ENCODE peak calls at places on chromosomes 12 and 14, in ten cellular contexts. W is left cardiac atrium; U is activated CD4-positive, alpha-beta T cell treated with anti-CD3 and anti-CD28 coated beads, Interleukin-2, amount 50 U/mL, for 1 hour; F is keratinocyte; C is MM.1S; B is stimulated activated CD8-positive, alpha-beta memory T cell treated with anti-CD3 and anti-CD28 coated beads, Interleukin-4, amount 100 ng/mL, for 48 hours; D is fibroblast of the conjunctiva; Q is glutamatergic neuron; A is activated T-cell treated with anti-CD3 and anti-CD28 coated beads, Interleukin-2, amount 50 U/mL, for 72 hours; J is activated naive CD4-positive, alpha-beta T cell treated with anti-CD3 and anti-CD28 coated beads, Interleukin-2, amount 50 U/mL, for 16 hours. E is an unnamed sample.

GRCh38 chr12:6824085-6824800 is 2.6 kb downstream of the GPR162 start:
- DNase-seq in A (no peak), D (no peak), B (no peak), W (no peak), Q (no peak), U (no peak), J (no peak), C (no peak), F (no peak), E (no peak)

GRCh38 chr14:20782280-20782890 is 1.3 kb downstream of the RNASE6 start:
- DNase-seq in D (no peak), Q (no peak), C (no peak), J (no peak), B (no peak), F (no peak), W (no peak), A (no peak), U (no peak), E (no peak)

GRCh38 chr12:96501139-96501741 is 11.9 kb downstream of the CFAP54 start:
- DNase-seq in U (peak), J (no peak), F (no peak), W (peak), D (no peak), Q (no peak), A (peak), C (peak), B (peak), E (no peak)

GRCh38 chr12:113246478-113247122 is 25.3 kb downstream of the TPCN1 start:
- DNase-seq in Q (no peak), D (no peak), J (no peak), U (no peak), A (no peak), B (no peak), W (no peak), F (no peak), C (no peak), E (no peak)

GRCh38 chr12:50579757-50580267 is 75.0 kb downstream of the DIP2B start:
- DNase-seq in D (no peak), U (no peak), W (no peak), F (peak), Q (no peak), C (no peak), J (no peak), A (no peak), B (no peak), E (no peak)

GRCh38 chr12:43914923-43915468 is 79.1 kb downstream of the TMEM117 start:
- DNase-seq in B (no peak), U (no peak), W (no peak), Q (no peak), D (no peak), J (no peak), C (no peak), A (no peak), F (no peak), E (no peak)

GRCh38 chr12:58387199-58387598 is 445.8 kb downstream of the ATP23 start:
- DNase-seq in Q (no peak), F (peak), D (no peak), A (no peak), C (no peak), J (no peak), B (no peak), W (no peak), U (no peak), E (no peak)

GRCh38 chr14:58899317-58899713 is 261.6 kb downstream of the DACT1 start:
- DNase-seq in D (no peak), U (no peak), B (no peak), Q (no peak), A (no peak), C (no peak), W (no peak), J (no peak), F (peak), E (no peak)

GRCh38 chr14:95294834-95295599 is 24.7 kb downstream of the CLMN start:
- DNase-seq in Q (no peak), B (no peak), D (peak), J (no peak), A (no peak), C (no peak), U (no peak), W (no peak), F (peak), E (peak)

GRCh38 chr12:15937902-15938301 is 26.8 kb downstream of the DERA start:
- DNase-seq in A (no peak), B (no peak), J (no peak), U (no peak), Q (no peak), D (no peak), F (no peak), W (no peak), C (no peak), E (no peak)

GRCh38 chr14:28468191-28469151 is 298.1 kb upstream of the FOXG1 start:
- DNase-seq in W (no peak), J (no peak), A (no peak), F (no peak), B (no peak), U (no peak), C (no peak), Q (no peak), D (no peak), E (no peak)

GRCh38 chr14:50353126-50353525 is 41.0 kb downstream of the DMAC2L start:
- DNase-seq in B (no peak), C (no peak), D (no peak), A (no peak), Q (no peak), W (no peak), F (no peak), J (no peak), U (no peak), E (no peak)

GRCh38 chr12:14418526-14418925 is 53.0 kb downstream of the ATF7IP start:
- DNase-seq in Q (no peak), A (no peak), D (no peak), J (no peak), W (no peak), F (no peak), C (no peak), U (no peak), B (no peak), E (no peak)

GRCh38 chr12:96882862-96883261 is 24.2 kb upstream of the NEDD1 start:
- DNase-seq in F (no peak), B (no peak), J (no peak), U (no peak), Q (no peak), D (no peak), C (no peak), A (no peak), W (no peak), E (no peak)

GRCh38 chr14:94284221-94284620 is 8.8 kb downstream of the SERPINA10 start:
- DNase-seq in C (no peak), W (no peak), Q (no peak), D (no peak), J (no peak), A (no peak), F (no peak), U (no peak), B (no peak), E (no peak)

GRCh38 chr12:51391047-51391837 is at the start of gene GALNT6:
- DNase-seq in C (peak), W (peak), U (peak), Q (peak), J (peak), A (peak), D (no peak), F (no peak), B (peak), E (peak)

GRCh38 chr12:92796650-92797049 is 93.9 kb downstream of the PLEKHG7 start:
- DNase-seq in A (no peak), Q (no peak), C (no peak), U (no peak), B (no peak), W (no peak), D (no peak), F (no peak), J (no peak), E (no peak)

GRCh38 chr12:46500673-46501072 is 128.1 kb upstream of the SLC38A2 start:
- DNase-seq in F (no peak), W (no peak), Q (no peak), C (no peak), B (no peak), A (no peak), J (no peak), U (no peak), D (no peak), E (no peak)

GRCh38 chr12:19002192-19002591 is 127.3 kb upstream of the PLEKHA5 start:
- DNase-seq in D (no peak), Q (no peak), A (no peak), B (no peak), U (no peak), F (no peak), C (no peak), J (no peak), W (no peak), E (no peak)

GRCh38 chr14:91929700-91930099 is 17.8 kb downstream of the FBLN5 start:
- DNase-seq in W (no peak), U (no peak), C (no peak), A (no peak), B (no peak), Q (no peak), F (no peak), D (no peak), J (no peak), E (no peak)

GRCh38 chr12:39824505-39825198 is 205.0 kb upstream of the ABCD2 start:
- DNase-seq in C (no peak), F (no peak), W (no peak), Q (no peak), A (no peak), J (no peak), B (no peak), U (no peak), D (no peak), E (no peak)

GRCh38 chr14:92647499-92648279 is 100.7 kb downstream of the LGMN start:
- DNase-seq in J (no peak), W (no peak), D (no peak), C (no peak), A (no peak), F (no peak), Q (no peak), U (no peak), B (no peak), E (no peak)

GRCh38 chr12:1523558-1524050 is 70.8 kb downstream of the FBXL14 start:
- DNase-seq in Q (no peak), J (no peak), C (no peak), B (no peak), D (no peak), U (no peak), F (no peak), A (no peak), W (no peak), E (no peak)

GRCh38 chr14:31420013-31420318 is 384 bp downstream of the HEATR5A start:
- DNase-seq in Q (peak), U (no peak), F (no peak), B (no peak), D (no peak), W (peak), J (peak), C (peak), A (peak), E (peak)

GRCh38 chr12:66279127-66279712 is 23.1 kb upstream of the HELB start:
- DNase-seq in W (no peak), B (no peak), F (no peak), A (peak), J (peak), C (no peak), Q (peak), U (peak), D (no peak), E (peak)